ENCODE peak calls at places on chromosomes 7 and 10, in six cellular contexts. One of them, this sample, is unnamed.

GRCh38 chr7:70458195-70458695 is 673.7 kb upstream of the GALNT17 start:
- DNase-seq in hypothalamus: no peak
- DNase-seq in heart left ventricle: peak
- DNase-seq in DMS153: peak
- DNase-seq in COR-L47: peak
- DNase-seq in lung: no peak
- DNase-seq in this sample: no peak

GRCh38 chr10:112956631-112957350 is 6.7 kb downstream of the TCF7L2 start:
- DNase-seq in hypothalamus: no peak
- DNase-seq in heart left ventricle: no peak
- DNase-seq in DMS153: no peak
- DNase-seq in COR-L47: no peak
- DNase-seq in lung: no peak
- DNase-seq in this sample: no peak

GRCh38 chr10:63614371-63614891 is 93.2 kb downstream of the REEP3 start:
- DNase-seq in hypothalamus: no peak
- DNase-seq in heart left ventricle: peak
- DNase-seq in DMS153: no peak
- DNase-seq in COR-L47: no peak
- DNase-seq in lung: no peak
- DNase-seq in this sample: no peak

GRCh38 chr7:92723205-92723604 is 113.2 kb downstream of the CDK6 start:
- DNase-seq in hypothalamus: no peak
- DNase-seq in heart left ventricle: no peak
- DNase-seq in DMS153: no peak
- DNase-seq in COR-L47: no peak
- DNase-seq in lung: no peak
- DNase-seq in this sample: no peak

GRCh38 chr7:117274951-117275350 is 47.9 kb downstream of the WNT2 start:
- DNase-seq in hypothalamus: no peak
- DNase-seq in heart left ventricle: no peak
- DNase-seq in DMS153: no peak
- DNase-seq in COR-L47: no peak
- DNase-seq in lung: no peak
- DNase-seq in this sample: no peak

GRCh38 chr7:51090411-51090810 is 226.2 kb downstream of the COBL start:
- DNase-seq in hypothalamus: no peak
- DNase-seq in heart left ventricle: no peak
- DNase-seq in DMS153: no peak
- DNase-seq in COR-L47: no peak
- DNase-seq in lung: no peak
- DNase-seq in this sample: no peak

GRCh38 chr7:44736896-44737295 is 11.8 kb upstream of the ZMIZ2 start:
- DNase-seq in hypothalamus: no peak
- DNase-seq in heart left ventricle: no peak
- DNase-seq in DMS153: no peak
- DNase-seq in COR-L47: no peak
- DNase-seq in lung: no peak
- DNase-seq in this sample: no peak

GRCh38 chr7:90403174-90404113 is at the start of gene CLDN12:
- DNase-seq in hypothalamus: peak
- DNase-seq in heart left ventricle: peak
- DNase-seq in DMS153: peak
- DNase-seq in COR-L47: peak
- DNase-seq in lung: peak
- DNase-seq in this sample: peak

This sample was measured in stimulated activated naive CD8-positive, alpha-beta T cell treated with anti-CD3 and anti-CD28 coated beads, Interleukin-15, amount 100 ng/mL, for 72 hours.